ENCODE peak calls at places on chromosomes 7 and 10, in ten cellular contexts. G is breast epithelium; W is astrocyte of the cerebellum; Y is activated CD8-positive, alpha-beta T cell treated with anti-CD3 and anti-CD28 coated beads for 36 hours; X is left ventricle myocardium inferior; R is AG04450; Z is GM23338; O is neural crest cell; U is HepG2; A is upper lobe of left lung. M is an unnamed sample.

GRCh38 chr7:18133921-18134320 is 106.3 kb upstream of the PRPS1L1 start:
- DNase-seq in Z (no peak), A (no peak), O (no peak), X (no peak), Y (no peak), W (no peak), U (no peak), R (no peak), G (no peak), M (no peak)

GRCh38 chr7:127912901-127913300 is 118.3 kb downstream of the LRRC4 start:
- DNase-seq in U (peak), X (no peak), R (no peak), O (no peak), A (no peak), Z (peak), G (no peak), W (no peak), Y (no peak), M (no peak)

GRCh38 chr10:65377687-65378086 is 1548.1 kb upstream of the LRRTM3 start:
- DNase-seq in Y (no peak), O (no peak), Z (peak), A (no peak), U (no peak), X (no peak), R (no peak), W (peak), G (no peak), M (no peak)

GRCh38 chr10:63657812-63658211 is 136.6 kb downstream of the REEP3 start:
- DNase-seq in X (no peak), A (no peak), O (no peak), U (no peak), G (no peak), Y (no peak), Z (no peak), R (no peak), W (no peak), M (no peak)

GRCh38 chr7:680411-681127 is 45.9 kb upstream of the DNAAF5 start:
- DNase-seq in X (no peak), Y (no peak), R (no peak), U (no peak), A (no peak), Z (no peak), G (no peak), W (no peak), O (no peak), M (no peak)

GRCh38 chr10:114349505-114350211 is 54.6 kb downstream of the AFAP1L2 start:
- DNase-seq in R (no peak), A (no peak), G (no peak), O (no peak), U (no peak), W (no peak), Y (no peak), Z (no peak), X (no peak), M (no peak)

GRCh38 chr7:155007947-155008346 is 5.0 kb upstream of the PAXIP1 start:
- DNase-seq in R (no peak), Z (peak), A (no peak), O (peak), Y (peak), G (no peak), U (peak), X (no peak), W (no peak), M (peak)

GRCh38 chr7:42232275-42232674 is 4.7 kb downstream of the GLI3 start:
- DNase-seq in O (peak), R (no peak), U (no peak), Y (no peak), Z (peak), X (no peak), A (no peak), G (no peak), W (no peak), M (no peak)

GRCh38 chr7:36787933-36788378 is 63.7 kb upstream of the AOAH start:
- DNase-seq in O (no peak), A (no peak), X (no peak), G (no peak), R (no peak), W (no peak), Z (no peak), U (no peak), Y (peak), M (no peak)

GRCh38 chr10:59595584-59595983 is 114.1 kb downstream of the SLC16A9 start:
- DNase-seq in X (no peak), W (no peak), Y (no peak), O (no peak), G (no peak), R (no peak), U (no peak), A (no peak), Z (no peak), M (no peak)

GRCh38 chr10:26859241-26860025 is 1.3 kb downstream of the ABI1 start:
- DNase-seq in A (no peak), Y (no peak), O (no peak), X (no peak), W (peak), U (peak), R (no peak), G (no peak), Z (no peak), M (no peak)

GRCh38 chr10:130507461-130507860 is 371.3 kb downstream of the GLRX3 start:
- DNase-seq in R (no peak), W (no peak), Y (no peak), X (no peak), U (no peak), G (no peak), A (no peak), O (no peak), Z (no peak), M (no peak)

GRCh38 chr7:136911362-136911761 is 42.9 kb downstream of the CHRM2 start:
- DNase-seq in X (no peak), O (no peak), Z (peak), G (no peak), A (no peak), U (no peak), Y (no peak), R (no peak), W (no peak), M (no peak)

GRCh38 chr10:61842755-61843497 is 58.6 kb upstream of the ARID5B start:
- DNase-seq in U (no peak), A (no peak), X (no peak), Y (no peak), G (no peak), R (no peak), Z (no peak), W (peak), O (no peak), M (no peak)

GRCh38 chr10:121702351-121703320 is 104.4 kb upstream of the FGFR2 start:
- DNase-seq in A (no peak), O (no peak), Y (no peak), W (peak), U (peak), Z (no peak), R (no peak), G (no peak), X (no peak), M (no peak)

GRCh38 chr10:35925511-35925910 is 283.4 kb upstream of the FZD8 start:
- DNase-seq in O (no peak), Y (no peak), U (no peak), A (no peak), Z (peak), G (no peak), R (no peak), W (no peak), X (no peak), M (no peak)

GRCh38 chr7:151754142-151754590 is 122.7 kb downstream of the PRKAG2 start:
- DNase-seq in Z (peak), W (peak), R (peak), G (peak), A (peak), O (peak), Y (peak), X (peak), U (peak), M (peak)

GRCh38 chr10:120460776-120461175 is 3.7 kb downstream of the PLPP4 start:
- DNase-seq in X (no peak), R (no peak), G (no peak), O (no peak), U (no peak), A (no peak), W (peak), Z (no peak), Y (no peak), M (no peak)

GRCh38 chr7:1758417-1758858 is 88.4 kb downstream of the ELFN1 start:
- DNase-seq in X (peak), W (no peak), Y (peak), Z (peak), R (no peak), O (no peak), A (no peak), U (peak), G (no peak), M (no peak)
- TF ChIP-seq CTCF in X (peak), W (peak), Y (peak), Z (peak), R (peak), O (peak), A (no peak), U (peak), G (no peak), M (no peak)

GRCh38 chr10:70680899-70681730 is 8.8 kb downstream of the ADAMTS14 start:
- DNase-seq in G (no peak), Z (no peak), Y (no peak), W (no peak), U (no peak), R (no peak), A (no peak), O (no peak), X (no peak), M (no peak)
- TF ChIP-seq CTCF in G (no peak), Z (no peak), Y (no peak), W (no peak), U (no peak), R (no peak), A (no peak), O (no peak), X (no peak), M (no peak)

GRCh38 chr7:142873281-142873784 is 12.2 kb downstream of the TRPV6 start:
- DNase-seq in Z (peak), W (no peak), X (no peak), U (no peak), Y (peak), A (no peak), R (no peak), G (peak), O (no peak), M (peak)
- TF ChIP-seq CTCF in Z (peak), W (peak), X (no peak), U (peak), Y (peak), A (peak), R (peak), G (peak), O (peak), M (peak)

DNA sequence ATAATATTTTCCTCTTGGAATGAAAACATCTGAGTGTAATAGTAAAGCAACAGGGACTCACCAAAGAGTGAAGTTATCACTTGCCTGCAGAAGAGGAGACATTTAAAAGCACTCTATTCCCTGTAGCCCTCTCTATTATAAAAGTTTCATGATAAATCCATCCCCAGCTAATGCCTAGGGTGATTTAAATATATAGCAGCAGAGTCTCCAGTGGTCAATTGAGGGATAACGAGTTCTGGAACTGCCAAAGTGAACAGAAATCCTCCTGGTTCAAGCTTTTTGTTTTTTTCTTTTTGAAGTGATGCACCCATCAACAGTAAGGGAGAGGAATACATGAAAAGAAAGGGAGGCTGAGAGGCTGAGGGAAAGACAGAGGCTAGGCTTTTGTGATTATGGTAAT is 87.3 kb downstream of the EVX1 start:
- DNase-seq in O (no peak), Y (no peak), R (no peak), X (no peak), U (no peak), W (no peak), G (no peak), A (no peak), Z (peak), M (no peak)
- TF ChIP-seq CTCF in O (peak), Y (no peak), R (no peak), X (peak), U (no peak), W (no peak), G (no peak), A (no peak), Z (peak), M (peak)

M was measured in endothelial cell.